ENCODE peak calls at places on chromosome 20, in nine cellular contexts. One of them, this sample, is unnamed.

GRCh38 chr20:8972963-8973362 is 95.9 kb upstream of the PLCB4 start:
- DNase-seq in left ventricle myocardium inferior: no peak
- DNase-seq in GM23248: no peak
- DNase-seq in aorta: no peak
- DNase-seq in IMR-90: peak; percentile 14
- DNase-seq in CD8-positive, alpha-beta memory T cell: no peak
- DNase-seq in small intestine: no peak
- DNase-seq in cardiac muscle cell: no peak
- DNase-seq in heart right ventricle: no peak
- DNase-seq in this sample: no peak

GRCh38 chr20:5770240-5770986 is 20.2 kb downstream of the SHLD1 start:
- DNase-seq in IMR-90: peak; percentile 27
- DNase-seq in heart right ventricle: no peak
- DNase-seq in aorta: no peak
- DNase-seq in cardiac muscle cell: peak; percentile 21
- DNase-seq in CD8-positive, alpha-beta memory T cell: no peak
- DNase-seq in left ventricle myocardium inferior: no peak
- DNase-seq in small intestine: no peak
- DNase-seq in GM23248: peak; percentile 20
- DNase-seq in this sample: no peak

GRCh38 chr20:61589055-61589385 is 337.0 kb downstream of the CDH4 start:
- DNase-seq in GM23248: peak; percentile 74
- DNase-seq in cardiac muscle cell: peak; percentile 62
- DNase-seq in left ventricle myocardium inferior: no peak
- DNase-seq in heart right ventricle: no peak
- DNase-seq in IMR-90: peak; percentile 90
- DNase-seq in CD8-positive, alpha-beta memory T cell: no peak
- DNase-seq in aorta: no peak
- DNase-seq in small intestine: no peak
- DNase-seq in this sample: no peak

GRCh38 chr20:62742979-62743776 is 34.5 kb downstream of the NTSR1 start:
- DNase-seq in CD8-positive, alpha-beta memory T cell: no peak
- DNase-seq in aorta: peak; percentile 39
- DNase-seq in GM23248: no peak
- DNase-seq in IMR-90: no peak
- DNase-seq in small intestine: no peak
- DNase-seq in heart right ventricle: no peak
- DNase-seq in cardiac muscle cell: no peak
- DNase-seq in left ventricle myocardium inferior: peak; percentile 5
- DNase-seq in this sample: peak; percentile 4

GRCh38 chr20:16760431-16761304 is 12.5 kb downstream of the OTOR start:
- DNase-seq in IMR-90: no peak
- DNase-seq in left ventricle myocardium inferior: no peak
- DNase-seq in small intestine: no peak
- DNase-seq in cardiac muscle cell: no peak
- DNase-seq in heart right ventricle: no peak
- DNase-seq in aorta: no peak
- DNase-seq in GM23248: no peak
- DNase-seq in CD8-positive, alpha-beta memory T cell: no peak
- DNase-seq in this sample: no peak

GRCh38 chr20:23654722-23655121 is 17.0 kb upstream of the CST3 start:
- DNase-seq in aorta: no peak
- DNase-seq in IMR-90: no peak
- DNase-seq in left ventricle myocardium inferior: no peak
- DNase-seq in small intestine: no peak
- DNase-seq in CD8-positive, alpha-beta memory T cell: no peak
- DNase-seq in GM23248: no peak
- DNase-seq in cardiac muscle cell: no peak
- DNase-seq in heart right ventricle: no peak
- DNase-seq in this sample: no peak

GRCh38 chr20:11924923-11925322 is 7.2 kb downstream of the BTBD3 start:
- DNase-seq in heart right ventricle: no peak
- DNase-seq in CD8-positive, alpha-beta memory T cell: no peak
- DNase-seq in cardiac muscle cell: no peak
- DNase-seq in small intestine: no peak
- DNase-seq in IMR-90: no peak
- DNase-seq in aorta: no peak
- DNase-seq in left ventricle myocardium inferior: no peak
- DNase-seq in GM23248: no peak
- DNase-seq in this sample: no peak

GRCh38 chr20:4781211-4781610 is 59.5 kb downstream of the PRND start:
- DNase-seq in aorta: no peak
- DNase-seq in IMR-90: no peak
- DNase-seq in CD8-positive, alpha-beta memory T cell: no peak
- DNase-seq in heart right ventricle: no peak
- DNase-seq in cardiac muscle cell: no peak
- DNase-seq in small intestine: no peak
- DNase-seq in left ventricle myocardium inferior: no peak
- DNase-seq in GM23248: no peak
- DNase-seq in this sample: no peak

GRCh38 chr20:22716824-22717351 is 132.5 kb upstream of the FOXA2 start:
- DNase-seq in IMR-90: peak; percentile 7
- DNase-seq in aorta: no peak
- DNase-seq in GM23248: no peak
- DNase-seq in cardiac muscle cell: peak; percentile 41
- DNase-seq in heart right ventricle: no peak
- DNase-seq in left ventricle myocardium inferior: no peak
- DNase-seq in small intestine: no peak
- DNase-seq in CD8-positive, alpha-beta memory T cell: no peak
- DNase-seq in this sample: no peak

GRCh38 chr20:24406761-24407550 is 62.5 kb upstream of the SYNDIG1 start:
- DNase-seq in left ventricle myocardium inferior: no peak
- DNase-seq in small intestine: no peak
- DNase-seq in heart right ventricle: no peak
- DNase-seq in aorta: no peak
- DNase-seq in GM23248: no peak
- DNase-seq in CD8-positive, alpha-beta memory T cell: no peak
- DNase-seq in cardiac muscle cell: no peak
- DNase-seq in IMR-90: no peak
- DNase-seq in this sample: no peak

GRCh38 chr20:43940518-43941225 is 26.0 kb downstream of the TOX2 start:
- DNase-seq in aorta: peak; percentile 23
- DNase-seq in heart right ventricle: no peak
- DNase-seq in cardiac muscle cell: no peak
- DNase-seq in GM23248: no peak
- DNase-seq in IMR-90: no peak
- DNase-seq in left ventricle myocardium inferior: no peak
- DNase-seq in CD8-positive, alpha-beta memory T cell: no peak
- DNase-seq in small intestine: no peak
- DNase-seq in this sample: no peak

GRCh38 chr20:11549172-11550117 is 368.2 kb upstream of the BTBD3 start:
- DNase-seq in IMR-90: no peak
- DNase-seq in small intestine: no peak
- DNase-seq in cardiac muscle cell: peak; percentile 3
- DNase-seq in heart right ventricle: no peak
- DNase-seq in aorta: no peak
- DNase-seq in CD8-positive, alpha-beta memory T cell: no peak
- DNase-seq in left ventricle myocardium inferior: no peak
- DNase-seq in GM23248: no peak
- DNase-seq in this sample: no peak

GRCh38 chr20:62902926-62903615 is 23.2 kb downstream of the DIDO1 start:
- DNase-seq in IMR-90: peak; percentile 83
- DNase-seq in left ventricle myocardium inferior: no peak
- DNase-seq in aorta: no peak
- DNase-seq in cardiac muscle cell: no peak
- DNase-seq in CD8-positive, alpha-beta memory T cell: no peak
- DNase-seq in heart right ventricle: no peak
- DNase-seq in GM23248: peak; percentile 29
- DNase-seq in small intestine: no peak
- DNase-seq in this sample: no peak

GRCh38 chr20:41309817-41310216 is 7.7 kb downstream of the ZHX3 start:
- DNase-seq in IMR-90: peak; percentile 85
- DNase-seq in aorta: no peak
- DNase-seq in heart right ventricle: no peak
- DNase-seq in cardiac muscle cell: peak; percentile 80
- DNase-seq in CD8-positive, alpha-beta memory T cell: no peak
- DNase-seq in small intestine: no peak
- DNase-seq in GM23248: peak; percentile 74
- DNase-seq in left ventricle myocardium inferior: no peak
- DNase-seq in this sample: no peak

GRCh38 chr20:63839620-63840019 is 8.6 kb upstream of the ZBTB46 start:
- DNase-seq in heart right ventricle: no peak
- DNase-seq in cardiac muscle cell: no peak
- DNase-seq in IMR-90: no peak
- DNase-seq in CD8-positive, alpha-beta memory T cell: no peak
- DNase-seq in left ventricle myocardium inferior: no peak
- DNase-seq in GM23248: no peak
- DNase-seq in small intestine: no peak
- DNase-seq in aorta: no peak
- DNase-seq in this sample: no peak

GRCh38 chr20:64161595-64162238 is 2.5 kb upstream of the MYT1 start:
- DNase-seq in aorta: no peak
- DNase-seq in IMR-90: peak; percentile 38
- DNase-seq in heart right ventricle: peak; percentile 32
- DNase-seq in CD8-positive, alpha-beta memory T cell: no peak
- DNase-seq in GM23248: peak; percentile 54
- DNase-seq in left ventricle myocardium inferior: peak; percentile 38
- DNase-seq in cardiac muscle cell: peak; percentile 66
- DNase-seq in small intestine: peak; percentile 46
- DNase-seq in this sample: peak; percentile 42

GRCh38 chr20:62715201-62715600 is 6.6 kb downstream of the NTSR1 start:
- DNase-seq in GM23248: no peak
- DNase-seq in aorta: no peak
- DNase-seq in left ventricle myocardium inferior: no peak
- DNase-seq in cardiac muscle cell: no peak
- DNase-seq in small intestine: no peak
- DNase-seq in IMR-90: no peak
- DNase-seq in CD8-positive, alpha-beta memory T cell: no peak
- DNase-seq in heart right ventricle: no peak
- DNase-seq in this sample: no peak

GRCh38 chr20:1390552-1391403 is 2.1 kb downstream of the FKBP1A start:
- DNase-seq in cardiac muscle cell: no peak
- DNase-seq in GM23248: peak; percentile 40
- DNase-seq in small intestine: no peak
- DNase-seq in IMR-90: no peak
- DNase-seq in heart right ventricle: no peak
- DNase-seq in left ventricle myocardium inferior: no peak
- DNase-seq in aorta: no peak
- DNase-seq in CD8-positive, alpha-beta memory T cell: no peak
- DNase-seq in this sample: no peak
- H3K4me3 ChIP-seq in cardiac muscle cell: no peak overlapping the region
- H3K4me3 ChIP-seq in GM23248: peak overlapping the region; percentile 91
- H3K4me3 ChIP-seq in small intestine: peak overlapping the region; percentile 9
- H3K4me3 ChIP-seq in IMR-90: peak overlapping the region; percentile 65
- H3K4me3 ChIP-seq in heart right ventricle: peak overlapping the region; percentile 87
- H3K4me3 ChIP-seq in left ventricle myocardium inferior: peak overlapping the region; percentile 96
- H3K4me3 ChIP-seq in aorta: no peak overlapping the region
- H3K4me3 ChIP-seq in CD8-positive, alpha-beta memory T cell: peak overlapping the region; percentile 30
- H3K4me3 ChIP-seq in this sample: no peak overlapping the region

DNA sequence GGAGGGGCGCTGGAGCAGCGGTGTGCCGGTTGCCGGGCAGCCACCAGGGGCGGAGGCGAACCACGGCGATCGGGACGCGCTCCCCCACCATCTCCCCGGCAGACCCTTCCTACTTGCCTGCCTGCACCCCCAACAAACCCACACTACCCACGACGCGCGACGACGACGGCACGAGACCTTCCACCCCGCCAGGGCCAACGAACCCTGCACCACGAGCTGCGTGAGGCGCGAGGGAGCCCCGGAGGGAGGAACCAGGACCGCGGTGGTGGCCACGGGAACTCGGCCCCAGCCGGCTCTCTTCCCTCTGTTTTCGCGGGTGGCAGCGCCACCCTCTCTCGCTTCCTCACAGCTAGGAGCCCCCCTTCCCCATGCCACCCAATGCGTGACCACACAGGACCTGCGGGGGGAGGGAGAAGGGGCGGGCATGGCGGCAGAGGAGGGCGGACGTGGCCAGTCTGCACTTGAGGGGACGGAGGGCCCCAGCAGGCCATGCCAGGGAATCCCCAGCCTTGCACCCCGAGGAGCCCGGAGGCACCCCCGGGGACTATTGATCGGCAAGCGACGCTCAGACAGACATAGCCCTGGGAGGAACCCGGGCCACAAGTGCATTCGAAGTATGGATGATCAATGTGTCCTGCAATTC is 1516.4 kb upstream of the DEFB115 start:
- DNase-seq in cardiac muscle cell: no peak
- DNase-seq in small intestine: no peak
- DNase-seq in GM23248: no peak
- DNase-seq in IMR-90: no peak
- DNase-seq in left ventricle myocardium inferior: no peak
- DNase-seq in heart right ventricle: no peak
- DNase-seq in aorta: peak; percentile 61
- DNase-seq in CD8-positive, alpha-beta memory T cell: no peak
- DNase-seq in this sample: no peak
- H3K9me3 ChIP-seq in cardiac muscle cell: no peaks in the 10 kb centered on the region
- H3K9me3 ChIP-seq in small intestine: peaks cover 7% of the 10 kb centered on the region
- H3K9me3 ChIP-seq in GM23248: no peaks in the 10 kb centered on the region
- H3K9me3 ChIP-seq in IMR-90: peaks cover 25% of the 10 kb centered on the region
- H3K9me3 ChIP-seq in left ventricle myocardium inferior: peaks cover 63% of the 10 kb centered on the region
- H3K9me3 ChIP-seq in heart right ventricle: peaks cover 10% of the 10 kb centered on the region
- H3K9me3 ChIP-seq in aorta: peaks cover 3% of the 10 kb centered on the region
- H3K9me3 ChIP-seq in CD8-positive, alpha-beta memory T cell: no peaks in the 10 kb centered on the region
- H3K9me3 ChIP-seq in this sample: peaks cover 12% of the 10 kb centered on the region

DNA sequence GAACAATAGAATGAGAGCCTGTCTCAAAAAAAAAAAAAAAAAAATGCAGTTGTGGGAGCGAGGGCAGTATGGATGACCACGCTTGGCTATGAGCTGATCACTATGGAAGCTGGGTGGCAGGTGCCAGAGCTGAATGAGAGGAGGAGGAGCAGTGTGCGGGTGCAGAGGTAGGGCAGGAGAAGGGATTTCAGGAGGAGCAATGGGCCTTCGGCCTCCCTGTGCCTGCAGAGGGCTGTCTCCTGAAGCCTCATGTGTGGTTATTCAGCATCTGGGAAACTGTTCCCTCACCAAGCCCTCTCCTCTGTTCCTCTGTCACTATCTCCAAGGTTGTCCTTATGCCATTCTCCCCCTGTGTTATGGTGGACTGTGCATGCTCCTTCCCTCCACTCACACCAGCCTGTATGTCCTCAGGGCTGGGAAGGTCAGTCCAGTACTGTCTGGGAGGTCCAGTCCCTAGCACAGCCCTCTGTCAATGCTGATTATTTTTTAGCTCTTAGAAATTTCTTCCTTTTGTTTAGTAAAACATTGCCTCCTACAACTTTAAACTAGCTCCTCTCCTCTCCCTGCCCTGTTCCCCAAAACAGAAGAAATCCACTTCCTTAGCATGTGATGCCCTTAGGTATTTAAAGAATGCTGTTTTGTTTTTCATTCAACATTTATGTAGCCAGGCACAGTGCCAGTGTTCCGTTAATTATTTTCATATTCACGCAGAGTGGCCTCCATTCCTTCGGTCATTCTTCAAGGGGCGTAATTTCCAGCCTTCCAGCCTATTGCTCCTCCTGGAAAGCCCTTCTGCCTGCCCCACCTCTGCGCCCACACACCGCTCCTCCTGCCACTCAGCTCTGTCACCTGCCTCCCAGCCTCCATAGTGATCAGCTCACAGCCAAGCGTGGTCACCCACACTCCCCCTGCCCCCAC is 48.9 kb downstream of the CNBD2 start:
- DNase-seq in IMR-90: peak; percentile 56
- DNase-seq in left ventricle myocardium inferior: no peak
- DNase-seq in small intestine: no peak
- DNase-seq in heart right ventricle: peak; percentile 7
- DNase-seq in CD8-positive, alpha-beta memory T cell: no peak
- DNase-seq in GM23248: peak; percentile 73
- DNase-seq in cardiac muscle cell: peak; percentile 84
- DNase-seq in aorta: no peak
- DNase-seq in this sample: no peak
- H3K4me3 ChIP-seq in IMR-90: no peak overlapping the region
- H3K4me3 ChIP-seq in left ventricle myocardium inferior: no peak overlapping the region
- H3K4me3 ChIP-seq in small intestine: no peak overlapping the region
- H3K4me3 ChIP-seq in heart right ventricle: no peak overlapping the region
- H3K4me3 ChIP-seq in CD8-positive, alpha-beta memory T cell: no peak overlapping the region
- H3K4me3 ChIP-seq in GM23248: peak overlapping the region; percentile 31
- H3K4me3 ChIP-seq in cardiac muscle cell: no peak overlapping the region
- H3K4me3 ChIP-seq in aorta: no peak overlapping the region
- H3K4me3 ChIP-seq in this sample: no peak overlapping the region

GRCh38 chr20:56634307-56634706 is 5.2 kb downstream of the TFAP2C start:
- DNase-seq in small intestine: no peak
- DNase-seq in aorta: no peak
- DNase-seq in cardiac muscle cell: no peak
- DNase-seq in CD8-positive, alpha-beta memory T cell: no peak
- DNase-seq in IMR-90: no peak
- DNase-seq in heart right ventricle: no peak
- DNase-seq in GM23248: no peak
- DNase-seq in left ventricle myocardium inferior: no peak
- DNase-seq in this sample: no peak
- H3K9me3 ChIP-seq in small intestine: no peaks in the 10 kb centered on the region
- H3K9me3 ChIP-seq in aorta: no peaks in the 10 kb centered on the region
- H3K9me3 ChIP-seq in cardiac muscle cell: no peaks in the 10 kb centered on the region
- H3K9me3 ChIP-seq in CD8-positive, alpha-beta memory T cell: no peaks in the 10 kb centered on the region
- H3K9me3 ChIP-seq in IMR-90: no peaks in the 10 kb centered on the region
- H3K9me3 ChIP-seq in heart right ventricle: no peaks in the 10 kb centered on the region
- H3K9me3 ChIP-seq in GM23248: no peaks in the 10 kb centered on the region
- H3K9me3 ChIP-seq in left ventricle myocardium inferior: no peaks in the 10 kb centered on the region
- H3K9me3 ChIP-seq in this sample: no peaks in the 10 kb centered on the region